ENCODE peak calls at places on chromosomes 6 and 20, in nine cellular contexts. F is left ventricle myocardium inferior, X is SK-N-SH, G is heart right ventricle, B is brain microvascular endothelial cell, U is left lung, A is psoas muscle, Y is fibroblast of pulmonary artery, Z is tibial nerve. I is an unnamed sample.

GRCh38 chr6:12450446-12450845 is 160.3 kb downstream of the EDN1 start:
- DNase-seq in G (no peak), Z (no peak), U (no peak), A (no peak), Y (no peak), F (no peak), B (no peak), X (no peak), I (no peak)

GRCh38 chr6:10099086-10099499 is 315.8 kb downstream of the TFAP2A start:
- DNase-seq in U (peak; percentile 77), F (no peak), X (peak; percentile 56), G (no peak), A (no peak), B (no peak), Y (no peak), Z (no peak), I (no peak)

GRCh38 chr6:2563635-2564034 is 187.1 kb downstream of the MYLK4 start:
- DNase-seq in F (no peak), A (no peak), G (no peak), B (peak; percentile 57), U (no peak), X (no peak), Y (no peak), Z (no peak), I (no peak)

GRCh38 chr20:47318596-47319516 is 37.6 kb downstream of the ZMYND8 start:
- DNase-seq in Y (peak; percentile 82), Z (peak; percentile 78), B (peak; percentile 55), U (peak; percentile 91), F (peak; percentile 78), A (peak; percentile 83), X (peak; percentile 42), G (peak; percentile 76), I (peak; percentile 77)

GRCh38 chr6:31621991-31622390 is 1.5 kb downstream of the PRRC2A start:
- DNase-seq in B (no peak), G (no peak), X (peak; percentile 33), F (no peak), A (no peak), Z (no peak), Y (no peak), U (no peak), I (peak; percentile 31)

GRCh38 chr20:4014031-4014474 is 1.3 kb downstream of the RNF24 start:
- DNase-seq in U (no peak), X (peak; percentile 61), F (no peak), Y (peak; percentile 89), A (no peak), Z (peak; percentile 41), B (peak; percentile 74), G (no peak), I (peak; percentile 82)

GRCh38 chr20:32433311-32434021 is 75.3 kb downstream of the ASXL1 start:
- DNase-seq in X (peak; percentile 21), Z (no peak), B (no peak), U (no peak), F (no peak), A (no peak), Y (no peak), G (no peak), I (no peak)

GRCh38 chr6:133553652-133554051 is 312.5 kb downstream of the EYA4 start:
- DNase-seq in G (no peak), Y (peak; percentile 84), B (peak; percentile 65), A (no peak), X (peak; percentile 32), F (no peak), Z (peak; percentile 71), U (no peak), I (peak; percentile 66)

GRCh38 chr20:2698912-2699311 is 6.3 kb downstream of the EBF4 start:
- DNase-seq in B (no peak), Y (no peak), G (no peak), Z (no peak), X (no peak), A (no peak), F (no peak), U (no peak), I (no peak)

GRCh38 chr20:24911461-24911860 is 37.6 kb upstream of the CST7 start:
- DNase-seq in G (no peak), U (no peak), F (no peak), A (no peak), Y (no peak), Z (peak; percentile 0), X (no peak), B (no peak), I (no peak)
- TF ChIP-seq CTCF in G (no peak), U (no peak), F (no peak), A (no peak), Y (no peak), Z (no peak), X (no peak), B (no peak), I (no peak)

DNA sequence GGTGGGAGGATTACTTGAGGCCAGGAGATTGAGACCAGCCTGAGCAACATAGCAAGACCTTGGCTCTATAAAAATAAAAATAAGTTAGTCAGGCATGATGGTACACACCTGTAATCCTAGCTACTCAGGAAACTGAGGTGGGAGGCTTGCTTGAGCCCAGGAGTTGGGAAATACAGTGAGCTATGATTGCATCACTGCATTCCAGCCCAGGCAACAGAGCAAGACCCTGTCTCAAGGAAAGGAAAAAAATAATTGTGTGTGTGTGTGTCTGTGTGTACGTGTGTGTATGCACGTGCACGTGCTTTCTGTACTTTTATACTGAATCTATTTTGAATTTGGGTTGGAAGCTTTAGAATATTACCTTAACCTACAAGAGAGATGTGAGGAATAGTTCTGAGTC is 58.9 kb downstream of the KIZ start:
- DNase-seq in B (no peak), A (no peak), Y (peak; percentile 78), G (no peak), U (no peak), X (no peak), Z (no peak), F (no peak), I (peak; percentile 60)
- H3K4me3 ChIP-seq in B (no peak overlapping the region), A (no peak overlapping the region), Y (no peak overlapping the region), G (no peak overlapping the region), U (no peak overlapping the region), X (no peak overlapping the region), Z (no peak overlapping the region), F (no peak overlapping the region), I (no peak overlapping the region)

GRCh38 chr6:4776493-4776966 is 326 bp downstream of the CDYL start:
- DNase-seq in G (no peak), F (no peak), Y (no peak), B (no peak), Z (no peak), U (peak; percentile 91), X (peak; percentile 89), A (peak; percentile 69), I (no peak)

GRCh38 chr6:4776967-4777925 is 1.0 kb downstream of the CDYL start:
- DNase-seq in B (peak; percentile 17), A (no peak), Y (peak; percentile 46), F (no peak), G (no peak), U (no peak), Z (peak; percentile 9), X (no peak), I (peak; percentile 27)

GRCh38 chr6:4774296-4774695 is 1.9 kb upstream of the CDYL start:
- DNase-seq in A (no peak), U (no peak), G (no peak), F (no peak), B (no peak), X (no peak), Z (no peak), Y (no peak), I (no peak)

GRCh38 chr6:4774715-4775590 is 1.3 kb upstream of the CDYL start:
- DNase-seq in A (peak; percentile 33), B (peak; percentile 4), U (peak; percentile 86), G (no peak), Z (peak; percentile 17), Y (no peak), X (peak; percentile 37), F (peak; percentile 22), I (no peak)

DNA sequence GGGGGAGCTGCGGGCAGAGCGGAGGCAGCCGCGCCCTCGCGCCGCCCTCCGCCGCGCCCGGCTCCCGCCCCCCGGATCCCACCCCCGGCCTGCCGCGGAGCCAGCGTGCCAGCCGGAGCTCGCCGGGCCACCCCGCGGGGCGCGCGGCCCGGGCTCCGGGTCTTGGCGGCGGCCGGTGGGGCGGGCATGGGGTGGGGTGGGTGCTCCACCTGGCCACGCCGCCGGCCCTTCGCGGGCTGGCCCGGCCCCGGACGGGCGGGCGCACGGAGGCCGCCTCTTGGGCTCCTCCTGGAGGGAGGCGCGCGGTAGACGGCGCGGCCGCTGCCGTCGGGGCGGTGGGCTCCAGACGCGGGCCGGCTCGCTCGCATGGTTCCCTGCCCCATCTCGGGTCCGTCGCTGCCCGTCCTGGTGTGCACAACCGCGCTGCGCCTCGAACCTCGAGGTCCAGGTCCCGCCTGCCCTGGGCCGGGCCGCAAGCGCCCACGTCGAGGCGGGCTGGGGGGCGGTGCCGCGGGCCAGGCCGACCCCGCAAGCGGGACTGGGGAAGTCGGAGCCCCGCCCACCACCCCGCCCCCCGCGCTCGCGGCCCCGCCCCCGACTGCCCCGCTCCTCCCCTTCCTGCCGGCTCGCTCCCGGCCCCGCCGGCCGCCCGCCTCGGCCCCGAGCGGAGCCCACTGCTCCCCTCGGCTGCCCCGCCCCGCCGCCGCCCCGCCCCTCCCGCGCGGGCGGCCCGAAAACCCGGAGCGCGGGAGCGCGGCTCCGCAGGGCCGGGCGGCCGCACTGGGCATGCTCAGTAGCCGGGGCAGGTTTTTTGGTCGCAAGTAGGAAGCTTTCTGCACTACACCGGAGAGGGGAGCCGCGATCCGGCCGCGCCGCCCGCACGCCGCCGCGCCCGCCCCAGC is at the start of gene CDYL:
- DNase-seq in B (peak; percentile 67), U (peak; percentile 96), F (peak; percentile 89), Y (peak; percentile 91), G (peak; percentile 92), X (peak; percentile 97), A (peak; percentile 91), Z (peak; percentile 74), I (peak; percentile 88)
- TF ChIP-seq CTCF in B (no peak), U (peak; percentile 16), F (peak; percentile 48), Y (no peak), G (no peak), X (peak; percentile 29), A (peak; percentile 36), Z (peak; percentile 42), I (no peak)

GRCh38 chr20:62858059-62858458 is 3.6 kb downstream of the TCFL5 start:
- DNase-seq in Z (no peak), X (no peak), Y (no peak), G (no peak), B (no peak), F (no peak), A (no peak), U (no peak), I (no peak)

GRCh38 chr20:62860924-62861691 is 514 bp downstream of the TCFL5 start:
- DNase-seq in G (no peak), Z (no peak), F (no peak), A (no peak), Y (no peak), U (peak; percentile 86), X (peak; percentile 73), B (no peak), I (peak; percentile 20)

GRCh38 chr20:62861732-62862336 is at the start of gene TCFL5:
- DNase-seq in U (peak; percentile 98), X (peak; percentile 99), F (peak; percentile 90), Z (peak; percentile 87), B (peak; percentile 70), Y (peak; percentile 89), G (peak; percentile 94), A (peak; percentile 89), I (peak; percentile 79)

GRCh38 chr20:62860391-62860923 is 1.2 kb downstream of the TCFL5 start:
- DNase-seq in Z (no peak), F (no peak), A (no peak), G (no peak), B (no peak), Y (peak; percentile 39), X (no peak), U (peak; percentile 79), I (peak; percentile 40)

DNA sequence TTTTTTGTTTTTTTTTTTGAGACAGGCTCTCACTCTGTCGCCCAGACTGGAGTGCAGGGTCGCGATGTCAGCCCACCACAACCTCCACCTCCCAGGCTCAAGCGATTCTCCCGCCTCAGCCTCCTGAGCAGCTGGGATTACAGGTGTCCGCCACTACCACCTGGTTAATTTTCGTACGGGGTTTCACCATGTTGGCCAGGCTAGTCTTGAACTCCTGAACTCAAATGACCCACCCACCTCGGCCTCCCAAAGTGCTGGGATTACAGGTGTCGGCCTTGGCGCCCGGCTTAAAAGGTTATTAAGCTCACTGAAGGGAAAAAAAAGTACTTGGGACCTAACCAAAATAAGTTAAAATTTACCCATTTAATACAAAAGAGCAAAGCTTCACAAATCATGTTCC is 1.9 kb downstream of the TCFL5 start:
- DNase-seq in U (no peak), X (no peak), A (no peak), F (no peak), Y (no peak), Z (no peak), G (no peak), B (no peak), I (no peak)
- H3K4me3 ChIP-seq in U (no peak overlapping the region), X (peak overlapping the region; percentile 68), A (no peak overlapping the region), F (no peak overlapping the region), Y (peak overlapping the region; percentile 56), Z (no peak overlapping the region), G (peak overlapping the region; percentile 50), B (no peak overlapping the region), I (peak overlapping the region; percentile 57)